ENCODE peak calls at places on chromosome 20, in eight cellular contexts. N, I, K, G, B, L, D and X are unnamed samples.

GRCh38 chr20:31712564-31713311 is 9.9 kb downstream of the BCL2L1 start:
- DNase-seq in N (no peak), I (no peak), K (no peak), G (no peak), B (peak; percentile 93), L (peak; percentile 95), D (peak; percentile 98), X (no peak)

GRCh38 chr20:61436268-61436667 is 184.2 kb downstream of the CDH4 start:
- DNase-seq in N (no peak), I (no peak), K (no peak), G (no peak), B (peak; percentile 70), L (peak; percentile 89), D (no peak), X (no peak)

GRCh38 chr20:57473246-57474042 is 51.5 kb downstream of the CTCFL start:
- DNase-seq in N (peak; percentile 99), I (peak; percentile 71), K (no peak), G (peak; percentile 30), B (peak; percentile 34), L (peak; percentile 33), D (peak; percentile 63), X (peak; percentile 76)

GRCh38 chr20:34535301-34535840 is 19.1 kb downstream of the DYNLRB1 start:
- DNase-seq in N (no peak), I (no peak), K (no peak), G (no peak), B (no peak), L (no peak), D (no peak), X (no peak)

GRCh38 chr20:10513931-10514575 is 78.9 kb downstream of the SLX4IP start:
- DNase-seq in N (peak; percentile 66), I (no peak), K (no peak), G (no peak), B (peak; percentile 57), L (no peak), D (no peak), X (no peak)

GRCh38 chr20:10110151-10110550 is 75.4 kb downstream of the ANKEF1 start:
- DNase-seq in N (no peak), I (no peak), K (no peak), G (no peak), B (no peak), L (peak; percentile 68), D (no peak), X (no peak)

GRCh38 chr20:24452498-24453133 is 16.8 kb upstream of the SYNDIG1 start:
- DNase-seq in N (no peak), I (no peak), K (no peak), G (no peak), B (no peak), L (no peak), D (peak; percentile 56), X (no peak)

GRCh38 chr20:17735206-17735804 is 35.5 kb downstream of the BANF2 start:
- DNase-seq in N (no peak), I (no peak), K (no peak), G (no peak), B (peak; percentile 52), L (peak; percentile 80), D (no peak), X (no peak)

GRCh38 chr20:20219016-20219415 is 148.9 kb upstream of the INSM1 start:
- DNase-seq in N (no peak), I (no peak), K (no peak), G (no peak), B (no peak), L (no peak), D (no peak), X (no peak)